ENCODE peak calls at places on chromosomes 5 and 9, in four cellular contexts. O is H1, Z is IMR-90, B is mesendoderm. T is an unnamed sample.

GRCh38 chr5:37615184-37615583 is 224.7 kb downstream of the GDNF start:
- DNase-seq in O (no peak), Z (peak), B (no peak), T (no peak)

GRCh38 chr5:179967489-179967888 is 59.8 kb upstream of the TBC1D9B start:
- DNase-seq in O (no peak), Z (peak), B (peak), T (no peak)

GRCh38 chr9:89461302-89461701 is 36.6 kb downstream of the SEMA4D start:
- DNase-seq in O (no peak), Z (peak), B (peak), T (no peak)

GRCh38 chr5:41057231-41057630 is 13.9 kb downstream of the MROH2B start:
- DNase-seq in O (no peak), Z (no peak), B (no peak), T (no peak)

GRCh38 chr5:90898330-90899013 is 339.9 kb downstream of the ADGRV1 start:
- DNase-seq in O (no peak), Z (peak), B (no peak), T (no peak)

GRCh38 chr9:127144670-127145458 is 22.4 kb upstream of the ANGPTL2 start:
- DNase-seq in O (peak), Z (no peak), B (peak), T (peak)

GRCh38 chr5:73118331-73119011 is 1.9 kb upstream of the TMEM171 start:
- DNase-seq in O (no peak), Z (no peak), B (no peak), T (no peak)

GRCh38 chr5:179261301-179262125 is 83.7 kb downstream of the ADAMTS2 start:
- DNase-seq in O (peak), Z (peak), B (peak), T (peak)

GRCh38 chr5:139204196-139204595 is 6.0 kb upstream of the SIL1 start:
- DNase-seq in O (no peak), Z (no peak), B (no peak), T (no peak)

GRCh38 chr5:13470975-13471374 is 473.5 kb downstream of the DNAH5 start:
- DNase-seq in O (no peak), Z (no peak), B (no peak), T (no peak)

GRCh38 chr9:13281356-13282016 is 2.0 kb upstream of the MPDZ start:
- DNase-seq in O (no peak), Z (no peak), B (no peak), T (no peak)

GRCh38 chr5:38433160-38433861 is 123.1 kb downstream of the LIFR start:
- DNase-seq in O (no peak), Z (peak), B (no peak), T (no peak)

GRCh38 chr5:157718529-157718928 is 12.7 kb upstream of the THG1L start:
- DNase-seq in O (no peak), Z (peak), B (peak), T (no peak)

DNA sequence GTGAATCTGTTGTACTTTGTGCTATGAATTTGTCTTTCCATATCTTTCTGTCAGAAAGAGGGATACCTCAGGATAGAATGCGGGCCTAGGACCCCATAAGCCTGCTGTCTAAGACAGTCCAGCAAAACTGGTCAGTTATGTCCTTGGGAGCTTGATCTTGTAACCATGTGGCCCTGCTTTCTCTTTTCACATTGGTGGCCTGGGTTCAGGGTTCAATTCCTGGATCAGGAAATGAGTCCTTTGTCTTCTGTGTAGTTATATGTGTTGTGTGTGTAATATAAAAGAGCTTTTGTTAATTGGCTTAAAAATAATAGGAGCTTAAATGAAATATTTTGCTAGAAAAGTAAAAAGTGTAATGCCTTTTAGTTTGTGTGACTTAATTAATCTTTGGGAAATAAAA is 16.9 kb downstream of the FREM1 start:
- DNase-seq in O (no peak), Z (no peak), B (no peak), T (no peak)
- H3K23ac ChIP-seq in O (no peak), Z (no peak), B (no peak), T (no peak)

GRCh38 chr9:26142201-26142600 is 464.0 kb upstream of the TUSC1 start:
- DNase-seq in O (no peak), Z (no peak), B (no peak), T (no peak)
- H4K5ac ChIP-seq in O (no peak), Z (no peak), B (no peak), T (no peak)

DNA sequence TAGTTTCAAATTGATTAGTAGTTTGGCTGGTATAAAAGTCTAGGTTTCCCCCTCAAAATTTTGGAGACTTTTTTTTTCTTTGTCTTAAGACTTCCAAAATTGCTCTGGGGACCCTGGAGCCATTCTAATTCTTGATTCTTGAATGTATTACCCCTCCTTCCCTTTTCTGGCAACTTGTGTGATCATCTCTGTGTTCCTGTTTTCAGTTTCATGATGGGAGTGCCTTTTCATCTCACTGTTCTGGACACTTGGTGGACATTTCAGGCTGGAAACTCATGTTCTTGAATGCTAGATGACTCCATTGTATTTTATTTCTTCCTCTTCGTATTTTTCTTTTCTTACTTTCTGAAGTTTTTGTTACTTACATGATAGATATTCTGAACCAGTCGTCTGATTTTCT is 57.3 kb upstream of the LRRC70 start:
- DNase-seq in O (no peak), Z (no peak), B (no peak), T (no peak)
- H3K18ac ChIP-seq in O (no peak), Z (no peak), B (no peak), T (no peak)

DNA sequence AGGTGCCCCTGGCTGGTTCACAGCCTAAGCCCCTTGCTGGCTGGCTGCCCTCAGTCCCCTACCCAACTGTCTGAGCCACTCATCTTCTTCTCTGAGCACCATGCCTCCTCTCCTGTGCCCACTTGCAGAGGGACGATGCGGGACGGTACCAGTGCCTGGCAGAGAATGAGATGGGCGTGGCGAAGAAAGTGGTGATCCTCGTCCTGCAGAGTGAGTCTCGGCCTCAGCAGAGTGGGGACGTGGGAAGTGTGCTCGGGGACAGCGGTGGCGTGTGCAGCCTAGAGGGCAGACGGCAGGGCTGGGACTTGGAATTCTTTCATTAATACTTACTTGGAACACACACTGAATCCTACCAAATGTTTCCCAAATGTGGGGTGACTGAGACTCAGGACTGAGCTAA is 34.3 kb upstream of the ASS1 start:
- DNase-seq in O (no peak), Z (no peak), B (no peak), T (no peak)
- H3K23ac ChIP-seq in O (no peak), Z (no peak), B (no peak), T (no peak)